ENCODE peak calls at places on chromosomes 16 and 17, in six cellular contexts. One of them, this sample, is unnamed.

GRCh38 chr17:74325743-74326379 is at the start of gene KIF19:
- DNase-seq in T-cell: peak
- DNase-seq in B cell: peak
- DNase-seq in stimulated activated CD8-positive, alpha-beta memory T cell treated with anti-CD3 and anti-CD28 coated beads, Interleukin-4, amount 100 ng/mL, for 1 hour: peak
- DNase-seq in NCI-H2029: peak
- DNase-seq in ELR: no peak
- DNase-seq in this sample: no peak

GRCh38 chr16:19517424-19518089 is 4.3 kb downstream of the GDE1 start:
- DNase-seq in T-cell: no peak
- DNase-seq in B cell: no peak
- DNase-seq in stimulated activated CD8-positive, alpha-beta memory T cell treated with anti-CD3 and anti-CD28 coated beads, Interleukin-4, amount 100 ng/mL, for 1 hour: no peak
- DNase-seq in NCI-H2029: peak
- DNase-seq in ELR: peak
- DNase-seq in this sample: no peak

GRCh38 chr16:86225905-86226371 is 284.4 kb upstream of the FOXF1 start:
- DNase-seq in T-cell: no peak
- DNase-seq in B cell: no peak
- DNase-seq in stimulated activated CD8-positive, alpha-beta memory T cell treated with anti-CD3 and anti-CD28 coated beads, Interleukin-4, amount 100 ng/mL, for 1 hour: no peak
- DNase-seq in NCI-H2029: no peak
- DNase-seq in ELR: peak
- DNase-seq in this sample: no peak

GRCh38 chr17:37610971-37611370 is 1.8 kb upstream of the SYNRG start:
- DNase-seq in T-cell: no peak
- DNase-seq in B cell: no peak
- DNase-seq in stimulated activated CD8-positive, alpha-beta memory T cell treated with anti-CD3 and anti-CD28 coated beads, Interleukin-4, amount 100 ng/mL, for 1 hour: no peak
- DNase-seq in NCI-H2029: no peak
- DNase-seq in ELR: no peak
- DNase-seq in this sample: no peak

GRCh38 chr16:28255838-28256237 is 36.5 kb upstream of the SBK1 start:
- DNase-seq in T-cell: no peak
- DNase-seq in B cell: no peak
- DNase-seq in stimulated activated CD8-positive, alpha-beta memory T cell treated with anti-CD3 and anti-CD28 coated beads, Interleukin-4, amount 100 ng/mL, for 1 hour: no peak
- DNase-seq in NCI-H2029: no peak
- DNase-seq in ELR: no peak
- DNase-seq in this sample: no peak

GRCh38 chr17:5211458-5211857 is 19.8 kb upstream of the ZNF594 start:
- DNase-seq in T-cell: no peak
- DNase-seq in B cell: no peak
- DNase-seq in stimulated activated CD8-positive, alpha-beta memory T cell treated with anti-CD3 and anti-CD28 coated beads, Interleukin-4, amount 100 ng/mL, for 1 hour: no peak
- DNase-seq in NCI-H2029: no peak
- DNase-seq in ELR: no peak
- DNase-seq in this sample: no peak

GRCh38 chr16:87794485-87795078 is 28.8 kb upstream of the KLHDC4 start:
- DNase-seq in T-cell: no peak
- DNase-seq in B cell: no peak
- DNase-seq in stimulated activated CD8-positive, alpha-beta memory T cell treated with anti-CD3 and anti-CD28 coated beads, Interleukin-4, amount 100 ng/mL, for 1 hour: no peak
- DNase-seq in NCI-H2029: no peak
- DNase-seq in ELR: no peak
- DNase-seq in this sample: no peak

GRCh38 chr17:46995841-46996571 is 17.0 kb upstream of the RPRML start:
- DNase-seq in T-cell: no peak
- DNase-seq in B cell: no peak
- DNase-seq in stimulated activated CD8-positive, alpha-beta memory T cell treated with anti-CD3 and anti-CD28 coated beads, Interleukin-4, amount 100 ng/mL, for 1 hour: no peak
- DNase-seq in NCI-H2029: no peak
- DNase-seq in ELR: peak
- DNase-seq in this sample: no peak

GRCh38 chr17:67253379-67253778 is 8.4 kb upstream of the HELZ start:
- DNase-seq in T-cell: no peak
- DNase-seq in B cell: no peak
- DNase-seq in stimulated activated CD8-positive, alpha-beta memory T cell treated with anti-CD3 and anti-CD28 coated beads, Interleukin-4, amount 100 ng/mL, for 1 hour: no peak
- DNase-seq in NCI-H2029: no peak
- DNase-seq in ELR: no peak
- DNase-seq in this sample: no peak

GRCh38 chr16:1534021-1535020 is 855 bp downstream of the TMEM204 start:
- DNase-seq in T-cell: no peak
- DNase-seq in B cell: no peak
- DNase-seq in stimulated activated CD8-positive, alpha-beta memory T cell treated with anti-CD3 and anti-CD28 coated beads, Interleukin-4, amount 100 ng/mL, for 1 hour: no peak
- DNase-seq in NCI-H2029: no peak
- DNase-seq in ELR: peak
- DNase-seq in this sample: no peak

GRCh38 chr17:9860851-9861250 is 35.1 kb downstream of the GLP2R start:
- DNase-seq in T-cell: no peak
- DNase-seq in B cell: no peak
- DNase-seq in stimulated activated CD8-positive, alpha-beta memory T cell treated with anti-CD3 and anti-CD28 coated beads, Interleukin-4, amount 100 ng/mL, for 1 hour: no peak
- DNase-seq in NCI-H2029: no peak
- DNase-seq in ELR: no peak
- DNase-seq in this sample: no peak

GRCh38 chr17:51398647-51399046 is 138.3 kb downstream of the UTP18 start:
- DNase-seq in T-cell: no peak
- DNase-seq in B cell: no peak
- DNase-seq in stimulated activated CD8-positive, alpha-beta memory T cell treated with anti-CD3 and anti-CD28 coated beads, Interleukin-4, amount 100 ng/mL, for 1 hour: no peak
- DNase-seq in NCI-H2029: no peak
- DNase-seq in ELR: no peak
- DNase-seq in this sample: no peak

This sample was measured in H1.